ENCODE peak calls at places on chromosomes 7 and 10, in eight cellular contexts. C is psoas muscle; O is lung; B is naive thymus-derived CD4-positive, alpha-beta T cell; F is upper lobe of right lung; G is brain microvascular endothelial cell; V is thyroid gland; X is sigmoid colon. N is an unnamed sample.

GRCh38 chr7:134927076-134927475 is 59.2 kb upstream of the AGBL3 start:
- DNase-seq in C (no peak), O (no peak), B (no peak), F (no peak), G (no peak), V (no peak), X (no peak), N (no peak)

GRCh38 chr10:124125305-124126116 is 32.1 kb upstream of the CHST15 start:
- DNase-seq in C (no peak), O (no peak), B (peak; percentile 19), F (no peak), G (no peak), V (peak; percentile 35), X (no peak), N (no peak)

GRCh38 chr10:7533657-7534479 is 123.0 kb upstream of the SFMBT2 start:
- DNase-seq in C (no peak), O (no peak), B (no peak), F (no peak), G (no peak), V (no peak), X (no peak), N (no peak)

GRCh38 chr7:73829921-73830617 is 727 bp upstream of the CLDN4 start:
- DNase-seq in C (no peak), O (no peak), B (no peak), F (no peak), G (no peak), V (peak; percentile 56), X (no peak), N (no peak)

GRCh38 chr10:71877818-71878217 is 26.8 kb upstream of the PSAP start:
- DNase-seq in C (no peak), O (no peak), B (no peak), F (no peak), G (no peak), V (no peak), X (no peak), N (no peak)

GRCh38 chr10:43778571-43778970 is 129.9 kb upstream of the ZNF32 start:
- DNase-seq in C (no peak), O (no peak), B (no peak), F (no peak), G (no peak), V (no peak), X (no peak), N (no peak)

GRCh38 chr7:144391823-144392255 is 11.7 kb downstream of the NOBOX start:
- DNase-seq in C (no peak), O (no peak), B (peak; percentile 60), F (no peak), G (peak; percentile 46), V (no peak), X (peak; percentile 34), N (peak; percentile 30)

GRCh38 chr10:132809237-132810140 is 23.5 kb upstream of the NKX6-2 start:
- DNase-seq in C (peak; percentile 28), O (no peak), B (no peak), F (no peak), G (no peak), V (no peak), X (peak; percentile 59), N (no peak)

GRCh38 chr10:23540401-23540800 is 101.5 kb downstream of the OTUD1 start:
- DNase-seq in C (no peak), O (no peak), B (peak; percentile 42), F (no peak), G (no peak), V (no peak), X (no peak), N (peak; percentile 75)

GRCh38 chr10:48946891-48947500 is 7.4 kb upstream of the LRRC18 start:
- DNase-seq in C (no peak), O (no peak), B (no peak), F (peak; percentile 10), G (no peak), V (no peak), X (peak; percentile 21), N (no peak)

DNA sequence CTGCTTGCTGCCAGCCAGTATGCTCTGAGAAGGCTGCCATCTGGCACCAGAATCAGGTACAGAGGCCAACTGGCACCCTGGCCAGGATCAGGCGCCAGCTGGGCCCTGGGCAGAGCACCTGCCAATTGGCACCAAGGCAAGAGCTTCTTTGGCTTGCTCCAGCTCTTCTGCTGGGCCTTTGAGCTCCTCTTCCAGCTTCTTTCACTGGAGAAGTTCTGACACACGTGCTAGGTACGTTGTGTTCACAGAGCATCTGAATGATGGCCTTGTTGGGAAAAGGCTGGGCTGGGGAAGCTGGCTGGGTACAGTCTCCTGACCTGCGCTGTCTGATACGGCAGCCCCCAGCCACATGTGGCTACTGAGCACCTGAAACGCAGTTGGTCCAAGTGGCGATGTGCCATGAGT is 31.7 kb upstream of the OPALIN start:
- DNase-seq in C (peak; percentile 93), O (no peak), B (no peak), F (no peak), G (no peak), V (peak; percentile 94), X (peak; percentile 96), N (no peak)
- H3K27ac ChIP-seq in C (no peak overlapping the region), O (no peak overlapping the region), B (no peak overlapping the region), F (no peak overlapping the region), G (no peak overlapping the region), V (no peak overlapping the region), X (no peak overlapping the region), N (no peak overlapping the region)

DNA sequence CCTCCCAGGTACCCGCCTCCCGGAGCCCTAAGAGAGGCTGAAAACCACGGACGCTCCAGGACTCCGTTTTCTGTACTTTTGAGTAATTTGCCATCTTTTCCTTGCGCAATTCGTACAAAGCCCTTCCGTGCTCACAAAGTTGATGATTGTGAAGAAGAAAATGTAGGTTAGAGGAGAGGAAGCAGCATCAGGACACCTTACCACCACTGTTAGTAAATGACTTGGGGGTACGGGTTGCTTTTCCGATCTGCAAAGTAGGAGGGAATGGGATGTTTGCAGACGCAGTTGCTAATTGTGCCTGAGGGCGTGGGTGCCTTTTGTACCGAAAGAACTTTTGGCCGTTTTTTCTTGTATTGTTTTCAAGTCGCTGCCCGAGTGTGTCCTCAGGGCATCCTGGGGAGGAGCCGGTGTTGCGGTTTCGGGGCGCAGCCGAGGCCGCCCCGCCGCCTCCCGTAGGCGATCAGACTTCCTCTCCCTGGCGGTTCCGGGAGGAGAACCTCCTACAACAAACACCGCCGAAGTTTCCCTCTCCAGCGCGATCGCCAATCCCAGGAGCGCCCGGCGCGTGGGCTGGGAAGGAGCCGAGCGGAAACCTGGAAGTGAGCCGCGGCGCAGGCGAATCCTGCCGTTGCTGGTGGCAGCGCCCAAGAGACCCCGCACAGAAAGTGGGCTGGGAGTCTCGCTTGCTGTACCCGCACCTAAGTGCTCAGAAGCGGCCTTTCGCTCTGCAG is 985 bp downstream of the PRR15 start:
- DNase-seq in C (peak; percentile 67), O (peak; percentile 38), B (no peak), F (peak; percentile 85), G (peak; percentile 31), V (peak; percentile 40), X (peak; percentile 73), N (peak; percentile 35)
- H3K27ac ChIP-seq in C (no peak overlapping the region), O (peak overlapping the region; percentile 32), B (no peak overlapping the region), F (no peak overlapping the region), G (no peak overlapping the region), V (no peak overlapping the region), X (peak overlapping the region; percentile 4), N (no peak overlapping the region)

GRCh38 chr7:1447551-1448244 is 11.6 kb downstream of the MICALL2 start:
- DNase-seq in C (no peak), O (no peak), B (no peak), F (no peak), G (no peak), V (no peak), X (no peak), N (no peak)

GRCh38 chr7:1444925-1445322 is 14.3 kb downstream of the MICALL2 start:
- DNase-seq in C (no peak), O (no peak), B (no peak), F (no peak), G (no peak), V (no peak), X (no peak), N (no peak)

GRCh38 chr7:1445341-1445740 is 13.9 kb downstream of the MICALL2 start:
- DNase-seq in C (no peak), O (no peak), B (no peak), F (no peak), G (no peak), V (no peak), X (no peak), N (no peak)

GRCh38 chr7:1447112-1447511 is 12.2 kb downstream of the MICALL2 start:
- DNase-seq in C (no peak), O (no peak), B (no peak), F (no peak), G (no peak), V (no peak), X (no peak), N (no peak)

DNA sequence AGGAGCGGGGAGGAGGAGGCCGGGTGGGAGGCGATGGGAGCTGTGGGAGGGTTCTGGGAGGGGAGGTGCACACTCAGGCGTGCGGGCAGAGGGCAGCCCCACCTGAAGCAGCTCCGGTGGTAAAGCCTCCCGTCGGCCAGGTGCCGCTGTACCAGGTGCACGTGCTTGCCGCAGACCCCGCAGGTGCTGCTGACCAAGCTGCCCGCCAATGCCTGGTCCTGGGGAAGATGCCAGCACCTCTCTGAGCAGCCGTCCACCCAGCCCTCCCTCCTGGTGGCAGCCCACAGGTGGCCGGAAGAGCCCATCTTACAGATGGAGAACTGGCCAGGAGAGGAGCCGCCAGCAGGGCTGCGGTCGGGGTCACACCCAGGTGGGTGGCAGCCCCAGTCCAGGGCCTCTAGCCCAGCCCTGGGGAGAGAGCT is 12.6 kb downstream of the MICALL2 start:
- DNase-seq in C (no peak), O (no peak), B (no peak), F (no peak), G (no peak), V (peak; percentile 33), X (no peak), N (no peak)
- H3K27ac ChIP-seq in C (no peak overlapping the region), O (no peak overlapping the region), B (no peak overlapping the region), F (no peak overlapping the region), G (no peak overlapping the region), V (no peak overlapping the region), X (no peak overlapping the region), N (no peak overlapping the region)

GRCh38 chr7:116438274-116438673 is 61.3 kb upstream of the CAV2 start:
- DNase-seq in C (no peak), O (no peak), B (no peak), F (no peak), G (no peak), V (no peak), X (no peak), N (no peak)

GRCh38 chr7:116439856-116440549 is 59.5 kb upstream of the CAV2 start:
- DNase-seq in C (no peak), O (no peak), B (no peak), F (no peak), G (peak; percentile 34), V (no peak), X (no peak), N (no peak)

GRCh38 chr7:116436305-116436826 is 63.2 kb upstream of the CAV2 start:
- DNase-seq in C (no peak), O (no peak), B (no peak), F (no peak), G (no peak), V (no peak), X (no peak), N (no peak)

GRCh38 chr7:116441534-116441933 is 58.0 kb upstream of the CAV2 start:
- DNase-seq in C (no peak), O (no peak), B (no peak), F (no peak), G (no peak), V (no peak), X (no peak), N (no peak)

DNA sequence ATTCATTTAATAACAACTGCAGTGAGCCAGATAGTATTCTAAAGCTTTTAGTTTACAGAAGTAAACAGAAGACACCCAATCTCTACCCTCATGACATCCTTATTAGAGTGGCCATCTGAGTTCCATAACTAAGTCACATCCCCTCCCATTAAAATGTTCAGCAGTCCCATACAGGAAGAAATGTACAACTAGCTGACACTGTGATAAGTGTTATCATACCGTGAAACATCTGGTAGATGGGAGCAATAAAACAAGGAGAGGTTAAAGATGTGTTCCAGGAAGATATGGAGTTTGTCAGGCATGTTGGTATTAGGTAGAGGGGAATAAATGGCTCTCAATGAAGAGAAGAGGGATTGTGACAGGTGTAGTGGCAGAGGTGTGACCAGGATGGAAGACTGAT is 60.5 kb upstream of the CAV2 start:
- DNase-seq in C (no peak), O (no peak), B (no peak), F (no peak), G (no peak), V (no peak), X (no peak), N (no peak)
- H3K27ac ChIP-seq in C (no peak overlapping the region), O (no peak overlapping the region), B (no peak overlapping the region), F (no peak overlapping the region), G (no peak overlapping the region), V (no peak overlapping the region), X (no peak overlapping the region), N (no peak overlapping the region)

N was measured in HL-60.